ENCODE peak calls at places on chromosomes 6 and 20, in six cellular contexts. H is left ventricle myocardium inferior, N is lower lobe of right lung, R is endodermal cell, W is psoas muscle, J is IMR-90. G is an unnamed sample. For H3K4me1, the result is how much of the 10 kb centered on the place peaks cover.

GRCh38 chr6:117265425-117266266 is at the start of gene VGLL2:
- DNase-seq in J (peak), N (peak), R (peak), W (peak), H (peak), G (peak)

GRCh38 chr6:89242574-89243330 is 25.6 kb upstream of the GABRR1 start:
- DNase-seq in J (peak), H (no peak), N (no peak), R (peak), W (no peak), G (no peak)

GRCh38 chr6:162385980-162386379 is 341.6 kb downstream of the PRKN start:
- DNase-seq in W (no peak), N (no peak), R (no peak), J (no peak), H (no peak), G (no peak)

GRCh38 chr6:133070410-133071043 is 170.6 kb upstream of the EYA4 start:
- DNase-seq in R (no peak), J (no peak), H (no peak), N (no peak), W (no peak), G (no peak)

GRCh38 chr6:109867970-109868358 is 110.1 kb upstream of the GPR6 start:
- DNase-seq in N (no peak), W (no peak), J (no peak), H (no peak), R (no peak), G (no peak)

GRCh38 chr6:14584450-14584849 is 466.9 kb downstream of the CD83 start:
- DNase-seq in N (no peak), J (peak), R (no peak), H (no peak), W (no peak), G (no peak)

GRCh38 chr20:3651204-3651970 is 11.8 kb downstream of the GFRA4 start:
- DNase-seq in N (no peak), H (no peak), W (no peak), J (no peak), R (no peak), G (no peak)

GRCh38 chr6:89353702-89354392 is 1.3 kb upstream of the UBE2J1 start:
- DNase-seq in W (no peak), H (no peak), J (no peak), R (no peak), N (no peak), G (no peak)

GRCh38 chr6:156909212-156910010 is 132.2 kb downstream of the ARID1B start:
- DNase-seq in H (no peak), R (no peak), N (no peak), W (no peak), J (no peak), G (no peak)

GRCh38 chr6:37058084-37058586 is 52.7 kb downstream of the FGD2 start:
- DNase-seq in R (no peak), J (peak), W (peak), H (no peak), N (no peak), G (peak)
- H3K4me1 ChIP-seq in R (under half), J (under half), W (under half), H (under half), N (under half), G (under half)

GRCh38 chr20:48025661-48026060 is 240.4 kb upstream of the SULF2 start:
- DNase-seq in H (no peak), N (no peak), J (no peak), W (no peak), R (no peak), G (no peak)

GRCh38 chr20:48026981-48027592 is 241.8 kb upstream of the SULF2 start:
- DNase-seq in R (peak), N (no peak), H (no peak), J (no peak), W (no peak), G (no peak)

GRCh38 chr20:48019940-48020339 is 234.7 kb upstream of the SULF2 start:
- DNase-seq in R (no peak), W (no peak), N (no peak), J (no peak), H (no peak), G (no peak)

GRCh38 chr20:48019496-48019895 is 234.2 kb upstream of the SULF2 start:
- DNase-seq in R (no peak), N (no peak), J (no peak), H (no peak), W (no peak), G (no peak)

GRCh38 chr20:48025061-48025515 is 239.8 kb upstream of the SULF2 start:
- DNase-seq in H (no peak), N (no peak), R (peak), W (peak), J (peak), G (peak)
- TF ChIP-seq CTCF in H (no peak), N (no peak), R (peak), W (no peak), J (no peak), G (no peak)

GRCh38 chr6:82396964-82397761 is 33.5 kb downstream of the TPBG start:
- DNase-seq in R (no peak), H (no peak), J (peak), W (no peak), N (no peak), G (no peak)

DNA sequence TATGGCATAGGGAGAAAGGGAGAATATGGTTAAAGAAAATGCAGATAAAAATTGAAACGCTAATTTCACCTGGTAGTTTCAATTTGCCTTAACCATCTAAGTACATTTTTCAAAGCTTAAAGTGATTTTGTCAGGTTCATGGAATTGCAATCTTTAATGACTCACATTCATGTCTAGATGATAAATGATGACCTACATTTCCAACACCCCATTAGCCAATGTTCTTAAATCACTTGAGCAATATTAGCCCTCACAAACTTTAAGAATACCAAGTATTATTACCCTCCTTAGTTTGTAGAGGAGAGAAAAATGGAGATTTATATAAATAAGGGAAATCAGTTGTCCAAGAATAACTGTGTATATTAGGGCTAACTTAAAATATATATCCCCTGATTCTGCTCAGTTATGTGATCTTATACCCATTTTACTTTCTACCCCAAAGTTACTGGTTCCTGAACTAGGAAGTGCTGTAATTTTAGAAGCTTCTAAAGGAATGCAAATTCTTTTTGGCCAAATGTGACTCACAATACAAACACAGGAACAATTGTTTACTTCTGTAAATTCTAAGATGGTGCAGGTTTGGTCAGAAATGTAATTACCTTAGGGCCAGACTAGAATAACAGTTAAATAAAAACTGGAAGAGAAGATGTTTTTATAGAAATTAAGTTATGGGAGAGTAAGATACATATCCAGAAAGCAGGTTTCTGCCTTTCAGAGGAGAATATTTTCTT is 34.5 kb downstream of the TPBG start:
- DNase-seq in N (no peak), H (no peak), J (peak), R (no peak), W (no peak), G (no peak)
- H3K27ac ChIP-seq in N (no peak), H (no peak), J (peak), R (no peak), W (no peak), G (no peak)

GRCh38 chr6:98847767-98848538 is 13.6 kb downstream of the POU3F2 start:
- DNase-seq in R (peak), H (no peak), N (peak), J (no peak), W (no peak), G (no peak)
- H3K4me1 ChIP-seq in R (under half), H (under half), N (under half), J (under half), W (under half), G (under half)

DNA sequence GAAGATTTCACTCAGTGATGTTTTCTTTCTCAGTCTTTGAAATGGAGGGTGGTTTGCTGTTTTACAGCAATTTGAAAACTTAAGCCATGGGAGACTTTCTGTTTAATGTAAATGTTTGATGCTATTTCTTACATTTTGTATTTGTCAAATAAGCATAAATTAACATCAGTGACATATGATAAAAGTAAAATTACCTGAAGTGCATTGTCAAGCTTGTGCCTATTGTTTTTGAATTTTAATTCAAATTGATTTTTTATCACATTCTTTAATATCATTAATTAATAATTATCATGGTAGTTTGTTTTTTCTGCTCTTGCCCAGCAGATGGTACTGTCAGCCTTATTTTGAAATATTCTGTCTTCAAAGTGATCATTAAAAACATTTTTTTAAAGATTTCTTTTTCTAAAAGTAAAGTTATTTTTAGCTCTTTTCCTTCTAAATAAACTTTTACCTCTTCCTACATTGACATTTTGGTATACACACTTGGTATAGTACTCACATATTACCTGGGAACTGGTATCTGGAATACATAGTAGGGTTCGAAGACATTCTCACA is 29.1 kb downstream of the L3MBTL3 start:
- DNase-seq in N (no peak), W (no peak), J (peak), R (no peak), H (no peak), G (no peak)
- TF ChIP-seq CTCF in N (no peak), W (no peak), J (peak), R (peak), H (no peak), G (no peak)

GRCh38 chr20:41476446-41476845 is 109.8 kb upstream of the EMILIN3 start:
- DNase-seq in H (no peak), R (no peak), N (no peak), W (no peak), J (no peak), G (no peak)
- H3K27ac ChIP-seq in H (peak), R (peak), N (no peak), W (peak), J (no peak), G (peak)

G was measured in left lung.